ENCODE peak calls at places on chromosomes 1 and 21, in ten cellular contexts. G is dorsolateral prefrontal cortex, Y is HFF-Myc, V is cardiac fibroblast, M is type B pancreatic cell, H is B cell, J is fibroblast of lung, L is cardiac muscle cell, F is GM20000, T is tibial artery. W is an unnamed sample.
A peak's percentile ranks its signal among the peaks of the same experiment; 100 is the strongest.

GRCh38 chr1:65795311-65795710 is 2.6 kb downstream of the PDE4B start:
- DNase-seq in V (no peak), G (no peak), L (no peak), F (no peak), J (no peak), T (no peak), Y (no peak), H (no peak), M (no peak), W (no peak)

GRCh38 chr21:44354001-44354405 is 582 bp downstream of the TRPM2 start:
- DNase-seq in T (no peak), V (peak; percentile 35), F (no peak), H (no peak), J (no peak), M (no peak), L (no peak), Y (no peak), G (no peak), W (no peak)

GRCh38 chr1:34162852-34163766 is 1.9 kb downstream of the CSMD2 start:
- DNase-seq in J (peak; percentile 98), T (peak; percentile 72), V (peak; percentile 70), F (peak; percentile 80), L (peak; percentile 86), M (peak; percentile 75), G (peak; percentile 90), H (no peak), Y (peak; percentile 47), W (peak; percentile 92)

GRCh38 chr1:21823206-21823979 is 11.3 kb downstream of the LDLRAD2 start:
- DNase-seq in F (no peak), J (no peak), T (no peak), V (no peak), Y (no peak), H (no peak), M (no peak), G (no peak), L (no peak), W (no peak)

GRCh38 chr1:203422656-203423055 is 53.0 kb upstream of the PRELP start:
- DNase-seq in J (peak; percentile 41), G (no peak), Y (no peak), L (no peak), T (no peak), H (no peak), M (no peak), F (no peak), V (no peak), W (no peak)

GRCh38 chr1:228268891-228269285 is 61.0 kb downstream of the OBSCN start:
- DNase-seq in V (no peak), G (peak; percentile 14), Y (no peak), L (no peak), F (no peak), T (peak; percentile 20), M (no peak), J (no peak), H (no peak), W (no peak)

GRCh38 chr1:246788895-246789338 is 64.7 kb downstream of the SCCPDH start:
- DNase-seq in G (no peak), F (no peak), Y (no peak), L (peak; percentile 44), M (no peak), T (no peak), J (peak; percentile 32), V (no peak), H (no peak), W (no peak)

GRCh38 chr1:116510361-116510760 is 60.5 kb downstream of the CD58 start:
- DNase-seq in L (no peak), T (no peak), H (no peak), V (no peak), J (peak; percentile 38), F (no peak), Y (no peak), M (no peak), G (no peak), W (no peak)

GRCh38 chr1:35637401-35637809 is 3.9 kb downstream of the PSMB2 start:
- DNase-seq in L (peak; percentile 59), M (no peak), F (peak; percentile 34), Y (no peak), H (peak; percentile 26), G (no peak), V (peak; percentile 59), T (no peak), J (peak; percentile 57), W (peak; percentile 67)

GRCh38 chr1:175287377-175287776 is 94.8 kb upstream of the KIAA0040 start:
- DNase-seq in M (no peak), Y (no peak), G (no peak), V (no peak), F (peak; percentile 5), J (no peak), H (peak; percentile 45), L (no peak), T (no peak), W (no peak)

GRCh38 chr1:35497571-35497970 is 59.6 kb downstream of the KIAA0319L start:
- DNase-seq in H (no peak), Y (no peak), F (no peak), J (no peak), M (no peak), G (no peak), L (peak; percentile 19), T (no peak), V (no peak), W (no peak)

GRCh38 chr1:221437171-221437570 is 304.7 kb downstream of the DUSP10 start:
- DNase-seq in F (no peak), T (no peak), G (no peak), J (peak; percentile 67), M (no peak), H (no peak), Y (no peak), V (peak; percentile 25), L (peak; percentile 53), W (peak; percentile 82)

GRCh38 chr1:15684468-15685283 is 556 bp downstream of the PLEKHM2 start:
- DNase-seq in V (no peak), G (no peak), L (peak; percentile 15), M (no peak), T (peak; percentile 51), J (peak; percentile 24), Y (no peak), H (peak; percentile 71), F (peak; percentile 59), W (peak; percentile 32)

GRCh38 chr1:205528887-205529825 is 24.7 kb downstream of the CDK18 start:
- DNase-seq in M (peak; percentile 90), Y (no peak), H (peak; percentile 89), F (peak; percentile 87), V (peak; percentile 66), T (peak; percentile 71), J (peak; percentile 43), G (peak; percentile 78), L (peak; percentile 78), W (peak; percentile 56)

GRCh38 chr1:11736746-11737639 is 1.1 kb downstream of the AGTRAP start:
- DNase-seq in J (peak; percentile 80), F (peak; percentile 64), Y (no peak), M (no peak), T (peak; percentile 67), V (peak; percentile 98), L (peak; percentile 86), H (peak; percentile 52), G (no peak), W (peak; percentile 83)

DNA sequence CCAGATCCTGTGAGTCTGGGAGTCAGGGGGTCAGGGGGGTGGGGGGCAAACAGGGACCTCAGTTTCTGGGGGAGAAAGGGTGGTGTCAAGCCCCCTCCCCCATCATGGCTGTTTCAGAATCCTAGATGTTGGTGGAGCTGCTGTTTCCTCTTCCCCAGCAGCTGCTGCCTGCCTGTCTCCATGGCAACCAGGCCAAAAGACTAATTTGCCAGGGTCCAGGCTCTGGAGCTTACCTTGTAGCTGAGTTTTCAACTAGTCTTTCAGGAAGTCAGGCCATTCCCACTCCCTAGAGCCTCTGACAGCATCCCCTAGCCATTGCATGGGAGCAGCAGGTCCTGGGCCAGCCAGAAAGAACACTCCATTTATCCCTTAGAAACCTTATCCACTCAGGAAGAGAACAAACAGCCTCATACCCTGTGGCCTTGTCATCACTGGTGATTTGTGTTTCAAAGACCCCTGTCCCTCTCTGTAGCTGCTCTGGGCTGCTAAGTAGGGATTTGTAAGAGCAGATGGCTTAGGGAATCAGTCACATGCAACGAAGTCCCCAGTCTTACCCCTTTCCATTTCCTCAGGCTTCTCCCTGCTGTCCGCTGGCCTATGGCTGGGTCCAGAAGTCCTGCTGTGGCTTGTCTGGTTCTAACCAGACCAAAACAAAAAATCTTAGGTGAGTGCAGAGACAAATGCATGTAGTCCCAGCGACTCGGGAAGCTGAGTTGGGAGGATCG is 21.5 kb upstream of the STMN1 start:
- DNase-seq in H (no peak), Y (no peak), G (peak; percentile 53), M (no peak), V (no peak), T (no peak), J (no peak), F (no peak), L (no peak), W (no peak)
- TF ChIP-seq CTCF in H (no peak), Y (no peak), G (no peak), M (no peak), V (no peak), T (no peak), J (no peak), F (no peak), L (no peak), W (no peak)

DNA sequence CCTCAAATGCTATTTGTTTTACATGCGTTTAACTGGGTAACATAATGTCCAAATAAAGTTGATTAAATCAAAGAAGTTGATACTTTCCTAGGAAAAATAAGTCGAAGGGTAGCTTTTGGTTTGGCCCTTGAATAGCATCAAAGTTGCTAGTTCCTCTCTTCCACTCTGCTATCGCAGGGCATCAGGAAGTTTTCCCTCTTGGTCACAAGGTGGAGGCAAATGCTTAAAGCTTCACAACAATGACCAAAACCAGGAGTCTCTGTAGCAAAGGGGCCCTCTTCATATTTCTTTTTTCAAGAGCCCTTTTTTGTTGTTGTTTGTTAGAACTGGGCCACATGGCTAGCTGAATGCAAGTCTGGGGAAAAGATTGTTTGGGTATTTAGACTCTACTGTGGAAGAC is 668.4 kb downstream of the KCNT2 start:
- DNase-seq in Y (no peak), F (no peak), J (no peak), V (peak; percentile 1), G (no peak), L (no peak), M (no peak), T (no peak), H (no peak), W (peak; percentile 6)
- TF ChIP-seq CTCF in Y (peak; percentile 17), F (no peak), J (peak; percentile 25), V (no peak), G (peak; percentile 37), L (no peak), M (peak; percentile 44), T (no peak), H (no peak), W (no peak)

DNA sequence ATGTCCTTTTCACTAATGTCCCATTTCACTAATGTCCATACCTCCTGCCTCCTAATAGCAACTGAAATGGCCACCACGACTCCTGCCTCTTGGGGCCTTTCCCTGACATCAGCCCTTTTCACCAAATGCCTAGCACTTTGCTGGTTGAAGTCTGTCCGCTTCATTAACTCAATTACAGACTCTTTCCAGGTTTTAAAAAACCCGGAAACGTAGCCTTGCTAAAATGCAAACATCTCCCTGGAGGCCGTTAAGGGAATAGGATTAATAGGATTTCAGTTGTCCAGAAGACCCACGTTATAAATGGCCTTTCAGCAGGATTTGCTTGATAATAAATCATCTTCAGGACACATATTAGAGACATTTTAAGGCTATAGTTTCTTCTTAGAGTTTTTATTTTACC is 25.7 kb upstream of the ERO1B start:
- DNase-seq in M (no peak), F (no peak), Y (no peak), H (no peak), V (no peak), T (no peak), G (no peak), L (no peak), J (peak; percentile 6), W (no peak)
- TF ChIP-seq CTCF in M (peak; percentile 44), F (no peak), Y (no peak), H (no peak), V (no peak), T (no peak), G (no peak), L (no peak), J (no peak), W (no peak)

GRCh38 chr21:33892853-33893252 is 22.8 kb downstream of the ATP5PO start:
- DNase-seq in L (no peak), T (no peak), J (no peak), F (no peak), Y (no peak), V (no peak), H (no peak), G (no peak), M (no peak), W (no peak)
- TF ChIP-seq CTCF in L (no peak), T (no peak), J (no peak), F (no peak), Y (peak; percentile 5), V (no peak), H (no peak), G (no peak), M (peak; percentile 28), W (no peak)